ENCODE peak calls at places on chromosomes 3 and 15, in seven cellular contexts. K, S, Q, C, B, F and Y are unnamed samples.

GRCh38 chr3:133925960-133926735 is 30.5 kb upstream of the RAB6B start:
- DNase-seq in K (no peak), S (no peak), Q (no peak), C (no peak), F (no peak), B (no peak), Y (no peak)

GRCh38 chr3:36596411-36596810 is 167.9 kb downstream of the DCLK3 start:
- DNase-seq in K (no peak), F (no peak), S (no peak), C (no peak), Q (no peak), B (no peak), Y (no peak)

GRCh38 chr3:182787302-182788036 is 5.8 kb upstream of the ATP11B start:
- DNase-seq in Q (no peak), B (no peak), S (no peak), K (peak), C (no peak), F (no peak), Y (peak)

GRCh38 chr3:129118745-129119144 is 2.9 kb downstream of the RAB43 start:
- DNase-seq in C (no peak), S (no peak), B (no peak), F (no peak), K (no peak), Q (no peak), Y (peak)

GRCh38 chr15:93986400-93986984 is 244.9 kb upstream of the MCTP2 start:
- DNase-seq in K (no peak), F (no peak), S (no peak), C (no peak), B (no peak), Q (no peak), Y (no peak)

GRCh38 chr3:177574232-177574856 is 377.1 kb upstream of the TBL1XR1 start:
- DNase-seq in K (peak), S (peak), F (no peak), C (no peak), Q (peak), B (no peak), Y (no peak)

GRCh38 chr3:139111392-139112229 is 66.9 kb upstream of the PRR23C start:
- DNase-seq in Q (peak), B (peak), K (peak), F (peak), C (peak), S (peak), Y (peak)

GRCh38 chr3:126307591-126308393 is 49.4 kb downstream of the KLF15 start:
- DNase-seq in Q (no peak), B (no peak), S (no peak), K (no peak), F (no peak), C (no peak), Y (no peak)

GRCh38 chr15:37109952-37110630 is 9.7 kb upstream of the MEIS2 start:
- DNase-seq in C (no peak), S (peak), Q (no peak), B (no peak), F (peak), K (no peak), Y (no peak)

GRCh38 chr3:195790891-195791290 is 20.8 kb downstream of the MUC4 start:
- DNase-seq in B (no peak), F (no peak), K (no peak), Q (no peak), C (no peak), S (no peak), Y (no peak)

GRCh38 chr15:53453253-53454105 is 306.0 kb downstream of the WDR72 start:
- DNase-seq in B (no peak), S (no peak), K (no peak), F (no peak), Q (no peak), C (no peak), Y (no peak)

GRCh38 chr15:45648521-45649200 is 13.8 kb downstream of the SQOR start:
- DNase-seq in F (no peak), C (no peak), Q (peak), S (no peak), K (no peak), B (peak), Y (no peak)

GRCh38 chr15:31440754-31441298 is 114.2 kb downstream of the KLF13 start:
- DNase-seq in C (no peak), K (no peak), F (peak), Q (no peak), B (no peak), S (no peak), Y (peak)

GRCh38 chr3:99586680-99587079 is 51.7 kb upstream of the COL8A1 start:
- DNase-seq in B (no peak), K (no peak), S (no peak), F (no peak), Q (no peak), C (no peak), Y (no peak)

GRCh38 chr3:171187706-171188290 is 161.3 kb upstream of the SLC2A2 start:
- DNase-seq in S (no peak), C (peak), Q (peak), F (peak), K (peak), B (no peak), Y (peak)

GRCh38 chr3:121883507-121883906 is 10.7 kb upstream of the SLC15A2 start:
- DNase-seq in C (peak), B (peak), Q (peak), F (peak), S (no peak), K (peak), Y (peak)

GRCh38 chr3:16693820-16694219 is 88.6 kb upstream of the DAZL start:
- DNase-seq in F (no peak), K (no peak), Q (no peak), S (no peak), C (no peak), B (no peak), Y (no peak)

GRCh38 chr3:112811917-112812660 is 34.6 kb downstream of the CD200R1L start:
- DNase-seq in C (peak), K (peak), S (no peak), F (no peak), Q (no peak), B (no peak), Y (no peak)

GRCh38 chr3:31546725-31547124 is 14.0 kb downstream of the STT3B start:
- DNase-seq in C (no peak), F (no peak), Q (no peak), K (no peak), B (no peak), S (no peak), Y (no peak)

GRCh38 chr3:31552103-31552502 is 19.4 kb downstream of the STT3B start:
- DNase-seq in K (no peak), S (no peak), C (no peak), F (no peak), Q (no peak), B (no peak), Y (no peak)

GRCh38 chr3:31553258-31553657 is 20.5 kb downstream of the STT3B start:
- DNase-seq in S (no peak), B (no peak), C (no peak), K (no peak), Q (no peak), F (no peak), Y (no peak)

GRCh38 chr3:31546152-31546551 is 13.4 kb downstream of the STT3B start:
- DNase-seq in B (no peak), S (no peak), F (no peak), Q (no peak), C (no peak), K (no peak), Y (no peak)

GRCh38 chr3:31550452-31551251 is 17.9 kb downstream of the STT3B start:
- DNase-seq in C (peak), F (peak), B (no peak), K (no peak), S (no peak), Q (peak), Y (peak)
- TF ChIP-seq CTCF in C (peak), F (peak), B (peak), K (peak), S (no peak), Q (peak), Y (peak)

DNA sequence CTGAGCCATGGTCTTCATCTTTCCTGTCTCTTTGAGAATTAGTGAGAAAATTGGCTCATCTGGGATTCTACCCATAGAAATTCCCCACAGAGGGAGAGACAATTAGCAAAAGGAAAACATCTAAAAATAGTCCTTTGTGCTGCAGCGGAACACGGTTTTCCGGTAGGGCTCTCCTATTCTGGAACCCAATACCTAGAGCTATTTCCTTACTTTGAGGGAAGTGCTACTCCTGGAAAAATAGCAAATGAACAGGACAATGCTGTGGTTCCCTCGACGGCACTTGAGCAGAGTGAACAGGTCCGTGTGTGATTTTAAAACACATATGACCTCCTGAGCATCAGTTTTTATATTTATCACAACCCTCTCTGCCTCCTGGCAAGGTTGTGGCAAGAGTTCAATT is 210.5 kb downstream of the FGF12 start:
- DNase-seq in C (no peak), S (no peak), Q (no peak), B (no peak), F (no peak), K (no peak), Y (no peak)
- TF ChIP-seq MAX in C (no peak), S (no peak), Q (no peak), B (no peak), F (no peak), K (no peak), Y (no peak)

GRCh38 chr3:52408466-52408865 is 36.4 kb downstream of the SEMA3G start:
- DNase-seq in K (no peak), Q (no peak), B (no peak), F (no peak), C (no peak), S (no peak), Y (no peak)

GRCh38 chr3:52406231-52406661 is 38.7 kb downstream of the SEMA3G start:
- DNase-seq in Q (no peak), B (no peak), S (no peak), K (no peak), C (no peak), F (no peak), Y (no peak)

GRCh38 chr3:52405601-52406115 is 39.2 kb downstream of the SEMA3G start:
- DNase-seq in K (peak), B (no peak), F (peak), Q (no peak), S (no peak), C (no peak), Y (no peak)

GRCh38 chr3:52406791-52407510 is 38.0 kb downstream of the SEMA3G start:
- DNase-seq in B (no peak), C (no peak), F (no peak), K (no peak), S (no peak), Q (no peak), Y (no peak)

GRCh38 chr3:52407779-52408178 is 37.1 kb downstream of the SEMA3G start:
- DNase-seq in F (peak), S (no peak), C (no peak), K (no peak), Q (no peak), B (no peak), Y (no peak)
- TF ChIP-seq CTCF in F (no peak), S (no peak), C (no peak), K (no peak), Q (no peak), B (no peak), Y (no peak)

GRCh38 chr3:46960081-46960701 is 16.4 kb downstream of the CCDC12 start:
- DNase-seq in K (no peak), C (no peak), F (peak), B (no peak), Q (no peak), S (no peak), Y (peak)
- TF ChIP-seq MAX in K (no peak), C (no peak), F (no peak), B (no peak), Q (no peak), S (no peak), Y (no peak)

GRCh38 chr15:41823502-41823901 is 4.4 kb upstream of the JMJD7 start:
- DNase-seq in F (no peak), B (no peak), K (no peak), C (no peak), S (no peak), Q (no peak), Y (no peak)
- TF ChIP-seq CTCF in F (no peak), B (no peak), K (no peak), C (no peak), S (no peak), Q (no peak), Y (no peak)

GRCh38 chr3:12893247-12893646 is 51.9 kb upstream of the RPL32 start:
- DNase-seq in K (no peak), F (no peak), C (no peak), B (no peak), Q (no peak), S (no peak), Y (no peak)
- TF ChIP-seq MAX in K (no peak), F (no peak), C (no peak), B (no peak), Q (no peak), S (no peak), Y (no peak)

GRCh38 chr15:73992594-73992898 is 451 bp upstream of the STOML1 start:
- DNase-seq in B (no peak), F (no peak), S (no peak), C (no peak), Q (no peak), K (no peak), Y (no peak)
- TF ChIP-seq CTCF in B (no peak), F (no peak), S (no peak), C (no peak), Q (no peak), K (no peak), Y (no peak)

GRCh38 chr3:31481697-31482096 is 51.0 kb upstream of the STT3B start:
- DNase-seq in B (no peak), S (no peak), K (no peak), Q (no peak), C (no peak), F (no peak), Y (no peak)
- TF ChIP-seq MAX in B (no peak), S (no peak), K (no peak), Q (no peak), C (no peak), F (no peak), Y (no peak)